ENCODE peak calls at places on chromosomes 1 and 21, in four cellular contexts. H is CD8-positive, alpha-beta T cell; V is hepatic stellate cell; J is ureter. X is an unnamed sample.

GRCh38 chr1:28783363-28783762 is 28.6 kb upstream of the OPRD1 start:
- DNase-seq in H (no peak), V (no peak), J (no peak), X (no peak)

GRCh38 chr1:235087906-235088305 is 40.7 kb downstream of the TOMM20 start:
- DNase-seq in H (no peak), V (no peak), J (no peak), X (no peak)

GRCh38 chr1:150221552-150221951 is 14.4 kb downstream of the ANP32E start:
- DNase-seq in H (no peak), V (peak), J (no peak), X (peak)

GRCh38 chr1:156726549-156727226 is 1.6 kb upstream of the METTL25B start:
- DNase-seq in H (peak), V (peak), J (no peak), X (peak)

GRCh38 chr1:2073382-2074230 is 23.4 kb downstream of the PRKCZ start:
- DNase-seq in H (no peak), V (peak), J (no peak), X (peak)

GRCh38 chr21:44337941-44338895 is 972 bp downstream of the CFAP410 start:
- DNase-seq in H (no peak), V (peak), J (peak), X (peak)

GRCh38 chr1:156547982-156548381 is 24.4 kb downstream of the IQGAP3 start:
- DNase-seq in H (no peak), V (no peak), J (no peak), X (no peak)

GRCh38 chr1:1308756-1309524 is 543 bp downstream of the PUSL1 start:
- DNase-seq in H (no peak), V (no peak), J (peak), X (no peak)

GRCh38 chr1:43997295-43997694 is 5.9 kb downstream of the CCDC24 start:
- DNase-seq in H (no peak), V (no peak), J (no peak), X (no peak)

GRCh38 chr1:207323425-207323976 is 2.0 kb downstream of the CD55 start:
- DNase-seq in H (no peak), V (no peak), J (no peak), X (no peak)

GRCh38 chr1:11944358-11944981 is 10.0 kb downstream of the PLOD1 start:
- DNase-seq in H (no peak), V (no peak), J (no peak), X (no peak)

GRCh38 chr1:75614455-75615379 is 3.8 kb upstream of the SLC44A5 start:
- DNase-seq in H (peak), V (peak), J (peak), X (peak)

GRCh38 chr1:239566074-239566473 is 179.7 kb downstream of the CHRM3 start:
- DNase-seq in H (no peak), V (no peak), J (no peak), X (no peak)

GRCh38 chr1:215863796-215864195 is 296.7 kb downstream of the KCTD3 start:
- DNase-seq in H (no peak), V (no peak), J (no peak), X (no peak)

GRCh38 chr1:205259998-205260397 is 32.3 kb downstream of the TMCC2 start:
- DNase-seq in H (no peak), V (no peak), J (no peak), X (no peak)

GRCh38 chr1:26278303-26278702 is 1.6 kb upstream of the SH3BGRL3 start:
- DNase-seq in H (no peak), V (peak), J (peak), X (peak)

GRCh38 chr1:59549067-59549837 is 252.4 kb downstream of the FGGY start:
- DNase-seq in H (no peak), V (no peak), J (no peak), X (no peak)

GRCh38 chr1:205042911-205043806 is at the start of gene CNTN2:
- DNase-seq in H (no peak), V (no peak), J (no peak), X (no peak)

GRCh38 chr1:24830680-24831272 is 85.5 kb downstream of the CLIC4 start:
- DNase-seq in H (no peak), V (peak), J (no peak), X (peak)

GRCh38 chr1:154014154-154014910 is 23.8 kb downstream of the RPS27 start:
- DNase-seq in H (no peak), V (peak), J (no peak), X (peak)

GRCh38 chr1:7562729-7563605 is 208.1 kb upstream of the VAMP3 start:
- DNase-seq in H (no peak), V (no peak), J (no peak), X (no peak)

GRCh38 chr21:44529011-44529421 is 11.0 kb downstream of the KRTAP10-1 start:
- DNase-seq in H (no peak), V (no peak), J (no peak), X (no peak)

GRCh38 chr21:35573472-35574389 is 486.6 kb downstream of the SETD4 start:
- DNase-seq in H (no peak), V (no peak), J (no peak), X (no peak)

GRCh38 chr1:92483442-92484170 is 3.1 kb downstream of the GFI1 start:
- DNase-seq in H (peak), V (no peak), J (no peak), X (no peak)

GRCh38 chr1:201251411-201251810 is 31.9 kb upstream of the PKP1 start:
- DNase-seq in H (no peak), V (no peak), J (no peak), X (no peak)

GRCh38 chr1:29736582-29737188 is 500.4 kb downstream of the PTPRU start:
- DNase-seq in H (no peak), V (peak), J (no peak), X (peak)

GRCh38 chr1:204410764-204411450 is 710 bp downstream of the PPP1R15B start:
- DNase-seq in H (peak), V (peak), J (no peak), X (peak)

GRCh38 chr1:206477110-206477509 is 6.8 kb downstream of the IKBKE start:
- DNase-seq in H (no peak), V (no peak), J (no peak), X (no peak)

GRCh38 chr1:204288061-204288588 is 71.6 kb downstream of the PLEKHA6 start:
- DNase-seq in H (no peak), V (no peak), J (peak), X (no peak)

GRCh38 chr1:204650911-204651570 is 34.5 kb downstream of the LRRN2 start:
- DNase-seq in H (no peak), V (no peak), J (no peak), X (no peak)

GRCh38 chr1:13751458-13751871 is 51.5 kb downstream of the PRDM2 start:
- DNase-seq in H (no peak), V (no peak), J (no peak), X (no peak)

GRCh38 chr1:31243451-31244286 is 4.0 kb upstream of the NKAIN1 start:
- DNase-seq in H (no peak), V (no peak), J (no peak), X (no peak)

GRCh38 chr1:111754964-111755320 is 759 bp upstream of the DDX20 start:
- DNase-seq in H (no peak), V (peak), J (no peak), X (peak)

X was measured in AG08396.